ENCODE peak calls at places on chromosomes 12 and 14, in eight cellular contexts. W, V, T, F, H, B, U and J are unnamed samples.

GRCh38 chr14:67846029-67846610 is 26.5 kb downstream of the RAD51B start:
- DNase-seq in W (no peak), V (no peak), T (no peak), F (no peak), H (no peak), B (no peak), U (no peak), J (no peak)

GRCh38 chr12:1594295-1595025 is at the start of gene FBXL14:
- DNase-seq in W (peak), V (peak), T (peak), F (peak), H (peak), B (peak), U (peak), J (peak)

GRCh38 chr14:92625213-92625612 is 111.6 kb downstream of the RIN3 start:
- DNase-seq in W (no peak), V (no peak), T (no peak), F (peak), H (no peak), B (no peak), U (peak), J (no peak)

GRCh38 chr12:51773145-51773869 is 75.2 kb downstream of the FIGNL2 start:
- DNase-seq in W (no peak), V (no peak), T (no peak), F (peak), H (no peak), B (no peak), U (peak), J (no peak)

GRCh38 chr12:58509116-58509885 is 411.0 kb downstream of the LRIG3 start:
- DNase-seq in W (no peak), V (no peak), T (no peak), F (peak), H (no peak), B (no peak), U (peak), J (no peak)

GRCh38 chr14:25868521-25869314 is 729.1 kb downstream of the NOVA1 start:
- DNase-seq in W (no peak), V (no peak), T (no peak), F (no peak), H (no peak), B (no peak), U (no peak), J (no peak)

GRCh38 chr14:52299692-52300278 is 14.3 kb upstream of the PTGER2 start:
- DNase-seq in W (peak), V (no peak), T (no peak), F (peak), H (no peak), B (no peak), U (peak), J (no peak)

GRCh38 chr12:6840428-6841138 is at the start of gene GNB3:
- DNase-seq in W (no peak), V (no peak), T (no peak), F (no peak), H (no peak), B (no peak), U (no peak), J (no peak)

GRCh38 chr14:72528059-72528950 is 365.6 kb downstream of the DPF3 start:
- DNase-seq in W (no peak), V (no peak), T (no peak), F (peak), H (no peak), B (no peak), U (peak), J (no peak)

GRCh38 chr12:3076730-3077571 is at the start of gene TSPAN9:
- DNase-seq in W (peak), V (peak), T (peak), F (peak), H (peak), B (peak), U (peak), J (peak)

GRCh38 chr14:68269136-68269535 is 449.6 kb downstream of the RAD51B start:
- DNase-seq in W (no peak), V (no peak), T (no peak), F (no peak), H (no peak), B (no peak), U (peak), J (no peak)

GRCh38 chr14:101518611-101519048 is 42.7 kb upstream of the DIO3 start:
- DNase-seq in W (no peak), V (no peak), T (no peak), F (no peak), H (no peak), B (no peak), U (no peak), J (no peak)

GRCh38 chr12:62640910-62641448 is 174.4 kb downstream of the MON2 start:
- DNase-seq in W (no peak), V (no peak), T (peak), F (peak), H (no peak), B (no peak), U (peak), J (no peak)

GRCh38 chr14:61563880-61564622 is 131.3 kb upstream of the HIF1A start:
- DNase-seq in W (no peak), V (no peak), T (no peak), F (no peak), H (no peak), B (no peak), U (no peak), J (no peak)